ENCODE peak calls at places on chromosomes 16 and 17, in nine cellular contexts. B, Q, I, M, D, Z, T, X and N are unnamed samples.

GRCh38 chr16:55000595-55000994 is 69.9 kb downstream of the IRX5 start:
- DNase-seq in M (no peak), T (peak), Z (no peak), I (no peak), B (peak), D (no peak), Q (peak), X (no peak), N (no peak)

GRCh38 chr16:23145608-23146007 is 3.6 kb downstream of the USP31 start:
- DNase-seq in B (peak), I (no peak), Z (no peak), T (peak), M (no peak), Q (peak), D (no peak), X (no peak), N (peak)

GRCh38 chr16:66274335-66275110 is 92.0 kb upstream of the CDH5 start:
- DNase-seq in Z (no peak), X (peak), T (peak), D (no peak), M (no peak), B (no peak), Q (peak), I (no peak), N (no peak)

GRCh38 chr16:11067266-11067665 is 122.9 kb downstream of the CLEC16A start:
- DNase-seq in B (no peak), X (no peak), Q (no peak), D (no peak), I (no peak), T (no peak), Z (no peak), M (no peak), N (no peak)

GRCh38 chr16:27720731-27721547 is 171.0 kb downstream of the KATNIP start:
- DNase-seq in T (no peak), B (no peak), Q (peak), M (no peak), X (no peak), Z (peak), D (no peak), I (no peak), N (no peak)

GRCh38 chr16:22323998-22324786 is 27.0 kb downstream of the POLR3E start:
- DNase-seq in B (no peak), Z (no peak), T (no peak), M (no peak), I (no peak), X (no peak), D (no peak), Q (no peak), N (no peak)

GRCh38 chr16:76265434-76266045 is 11.7 kb upstream of the CNTNAP4 start:
- DNase-seq in Q (peak), X (peak), Z (no peak), M (peak), T (peak), I (no peak), D (no peak), B (peak), N (no peak)

GRCh38 chr16:28012031-28012445 is 51.5 kb downstream of the GSG1L start:
- DNase-seq in X (no peak), I (peak), M (no peak), T (peak), B (no peak), D (no peak), Z (no peak), Q (peak), N (peak)

GRCh38 chr16:878071-878784 is 77.7 kb upstream of the GNG13 start:
- DNase-seq in Q (no peak), T (no peak), B (no peak), I (no peak), Z (no peak), D (no peak), M (no peak), X (peak), N (no peak)

GRCh38 chr16:77514500-77515225 is 79.8 kb upstream of the ADAMTS18 start:
- DNase-seq in T (no peak), I (no peak), D (no peak), M (no peak), X (no peak), Q (no peak), Z (no peak), B (no peak), N (no peak)

GRCh38 chr16:15775209-15775608 is 81.6 kb downstream of the MYH11 start:
- DNase-seq in M (no peak), I (no peak), B (no peak), Q (peak), X (peak), D (no peak), T (no peak), Z (no peak), N (peak)

GRCh38 chr17:18185391-18185790 is 1.8 kb downstream of the ALKBH5 start:
- DNase-seq in I (no peak), M (no peak), T (peak), B (no peak), X (no peak), Q (peak), D (no peak), Z (no peak), N (no peak)

GRCh38 chr17:35804658-35805192 is 4.6 kb upstream of the TAF15 start:
- DNase-seq in X (peak), Z (peak), M (peak), D (no peak), T (peak), I (peak), Q (peak), B (peak), N (peak)

GRCh38 chr16:10728035-10728462 is 15.6 kb upstream of the NUBP1 start:
- DNase-seq in I (peak), D (no peak), T (no peak), Q (no peak), B (no peak), Z (no peak), M (no peak), X (no peak), N (no peak)

GRCh38 chr16:19783363-19783762 is 65.3 kb downstream of the IQCK start:
- DNase-seq in D (no peak), Z (peak), B (no peak), I (no peak), Q (no peak), X (no peak), M (no peak), T (no peak), N (no peak)

GRCh38 chr16:11554054-11554453 is 32.7 kb downstream of the LITAF start:
- DNase-seq in M (no peak), T (no peak), X (no peak), Q (no peak), D (no peak), I (no peak), B (no peak), Z (no peak), N (no peak)

GRCh38 chr17:59829217-59830006 is 63.3 kb downstream of the TUBD1 start:
- DNase-seq in M (no peak), T (peak), I (peak), D (no peak), Q (peak), X (peak), B (peak), Z (no peak), N (peak)

GRCh38 chr16:53449816-53450517 is 15.7 kb downstream of the RBL2 start:
- DNase-seq in T (no peak), M (no peak), I (no peak), X (no peak), Z (no peak), Q (no peak), D (no peak), B (no peak), N (no peak)

GRCh38 chr16:25996052-25996451 is 304.3 kb downstream of the HS3ST4 start:
- DNase-seq in Z (no peak), X (no peak), M (no peak), T (no peak), D (no peak), B (no peak), Q (no peak), I (no peak), N (no peak)

GRCh38 chr16:12229759-12230594 is 253.4 kb downstream of the SNX29 start:
- DNase-seq in Q (peak), D (no peak), T (no peak), B (no peak), M (no peak), I (peak), X (no peak), Z (no peak), N (no peak)

GRCh38 chr17:40347319-40348135 is 17.0 kb downstream of the GJD3 start:
- DNase-seq in I (no peak), X (no peak), Q (no peak), T (no peak), Z (no peak), M (no peak), D (no peak), B (no peak), N (no peak)

GRCh38 chr17:45653616-45654015 is 130.5 kb upstream of the CRHR1 start:
- DNase-seq in M (no peak), T (no peak), D (no peak), X (no peak), B (no peak), Q (no peak), Z (no peak), I (no peak), N (no peak)

GRCh38 chr17:47884905-47885735 is 10.9 kb upstream of the SP2 start:
- DNase-seq in Q (no peak), M (no peak), B (no peak), D (no peak), X (no peak), I (no peak), Z (no peak), T (no peak), N (no peak)

GRCh38 chr16:52553322-52553721 is 6.4 kb upstream of the TOX3 start:
- DNase-seq in D (no peak), M (no peak), B (no peak), T (no peak), X (no peak), I (no peak), Q (no peak), Z (no peak), N (no peak)

GRCh38 chr16:79175286-79176057 is 425.1 kb downstream of the MAF start:
- DNase-seq in I (no peak), M (no peak), X (no peak), Q (no peak), Z (no peak), T (no peak), D (no peak), B (no peak), N (no peak)

GRCh38 chr16:72983728-72984350 is 64.1 kb downstream of the ZFHX3 start:
- DNase-seq in Q (no peak), Z (no peak), D (no peak), M (no peak), X (no peak), B (no peak), T (no peak), I (no peak), N (no peak)

GRCh38 chr16:84518804-84519341 is 14.4 kb upstream of the MEAK7 start:
- DNase-seq in Z (no peak), D (no peak), X (no peak), Q (no peak), B (no peak), M (no peak), I (no peak), T (no peak), N (no peak)

GRCh38 chr16:28267356-28267755 is 25.0 kb upstream of the SBK1 start:
- DNase-seq in Z (no peak), B (no peak), D (no peak), Q (peak), X (no peak), M (no peak), T (no peak), I (no peak), N (peak)

GRCh38 chr16:85975421-85976100 is 76.6 kb downstream of the IRF8 start:
- DNase-seq in Z (no peak), T (no peak), Q (no peak), B (no peak), D (no peak), X (no peak), M (no peak), I (no peak), N (no peak)
- TF ChIP-seq CTCF in Z (no peak), T (no peak), Q (no peak), B (no peak), D (no peak), X (no peak), M (no peak), I (no peak), N (no peak)

DNA sequence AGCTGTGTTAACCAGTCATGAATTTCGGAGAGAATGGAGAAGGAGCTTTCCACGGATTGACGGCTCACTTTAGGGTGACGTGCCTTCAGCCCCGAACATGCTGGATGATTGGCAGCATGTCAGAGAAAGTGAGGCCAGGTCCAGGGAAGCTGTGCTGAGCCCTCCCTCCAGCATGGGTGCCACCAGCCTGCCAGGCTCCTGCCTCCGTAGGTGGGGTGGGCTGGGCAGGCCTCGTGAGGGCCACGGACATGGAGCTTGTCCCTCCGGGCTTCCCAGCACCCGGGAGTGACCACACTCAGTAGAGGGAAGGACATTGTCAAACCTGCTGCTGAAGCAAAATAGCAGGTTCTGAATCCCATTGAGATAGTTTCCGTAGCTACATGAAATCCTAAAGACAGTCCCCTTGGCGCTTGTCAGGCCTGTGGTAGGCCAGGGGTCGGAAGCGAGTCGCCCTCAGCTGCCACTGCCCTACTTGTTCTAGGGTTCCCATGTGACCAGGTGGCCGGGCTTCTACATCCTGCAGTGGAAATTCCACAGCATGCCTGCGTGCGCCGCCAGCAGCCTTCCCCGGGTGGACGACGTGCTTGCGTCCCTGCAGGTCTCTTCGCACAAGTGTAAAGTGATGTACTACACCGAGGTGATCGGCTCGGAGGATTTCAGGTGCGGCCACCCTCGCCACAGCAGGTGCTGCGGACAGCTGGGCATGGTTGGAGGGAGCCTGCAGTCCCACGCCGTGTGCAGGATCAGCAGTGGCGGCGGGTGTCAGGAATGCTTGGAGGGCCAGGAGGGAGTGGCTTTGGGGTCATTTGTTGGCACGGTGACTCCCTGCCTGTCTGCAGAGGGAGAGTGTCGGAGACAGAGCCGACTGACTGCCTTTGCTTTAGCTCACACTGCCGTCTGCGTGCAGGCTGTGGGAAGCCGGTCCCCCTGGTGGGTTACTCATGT is 72.3 kb downstream of the SEC14L1 start:
- DNase-seq in M (no peak), I (no peak), X (no peak), D (no peak), Z (no peak), Q (no peak), B (no peak), T (no peak), N (no peak)
- H3K4me3 ChIP-seq in M (no peak), I (no peak), X (no peak), D (no peak), Z (no peak), Q (no peak), B (no peak), T (no peak), N (no peak)

GRCh38 chr17:82823004-82823403 is 16.8 kb downstream of the ZNF750 start:
- DNase-seq in M (no peak), T (no peak), Z (no peak), X (peak), I (no peak), D (no peak), Q (no peak), B (no peak), N (no peak)
- TF ChIP-seq CTCF in M (no peak), T (peak), Z (no peak), X (peak), I (peak), D (no peak), Q (no peak), B (peak), N (peak)

DNA sequence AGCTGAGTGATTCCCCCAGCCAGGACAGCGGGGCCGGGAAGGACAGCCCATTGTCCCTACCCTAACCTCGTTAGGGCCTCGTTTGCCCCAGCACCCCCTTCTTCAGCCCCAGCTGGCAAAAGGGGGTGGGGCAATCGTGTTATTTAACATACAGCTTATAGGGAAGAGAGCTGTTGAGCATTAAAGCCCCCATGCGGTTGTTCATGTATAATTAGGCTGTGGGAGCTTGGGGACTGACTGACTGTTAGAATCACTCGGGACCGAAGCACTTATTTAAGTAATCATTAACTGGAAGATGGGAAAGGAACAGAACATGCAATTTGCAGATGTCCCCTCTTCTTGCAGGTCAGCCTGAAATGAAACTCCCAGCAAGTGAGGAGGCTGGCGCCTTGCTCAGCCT is 132.0 kb downstream of the OR1D5 start:
- DNase-seq in Q (no peak), T (no peak), X (no peak), M (no peak), I (no peak), B (no peak), D (no peak), Z (no peak), N (no peak)
- H3K4me3 ChIP-seq in Q (no peak), T (no peak), X (no peak), M (no peak), I (no peak), B (no peak), D (no peak), Z (no peak), N (no peak)

DNA sequence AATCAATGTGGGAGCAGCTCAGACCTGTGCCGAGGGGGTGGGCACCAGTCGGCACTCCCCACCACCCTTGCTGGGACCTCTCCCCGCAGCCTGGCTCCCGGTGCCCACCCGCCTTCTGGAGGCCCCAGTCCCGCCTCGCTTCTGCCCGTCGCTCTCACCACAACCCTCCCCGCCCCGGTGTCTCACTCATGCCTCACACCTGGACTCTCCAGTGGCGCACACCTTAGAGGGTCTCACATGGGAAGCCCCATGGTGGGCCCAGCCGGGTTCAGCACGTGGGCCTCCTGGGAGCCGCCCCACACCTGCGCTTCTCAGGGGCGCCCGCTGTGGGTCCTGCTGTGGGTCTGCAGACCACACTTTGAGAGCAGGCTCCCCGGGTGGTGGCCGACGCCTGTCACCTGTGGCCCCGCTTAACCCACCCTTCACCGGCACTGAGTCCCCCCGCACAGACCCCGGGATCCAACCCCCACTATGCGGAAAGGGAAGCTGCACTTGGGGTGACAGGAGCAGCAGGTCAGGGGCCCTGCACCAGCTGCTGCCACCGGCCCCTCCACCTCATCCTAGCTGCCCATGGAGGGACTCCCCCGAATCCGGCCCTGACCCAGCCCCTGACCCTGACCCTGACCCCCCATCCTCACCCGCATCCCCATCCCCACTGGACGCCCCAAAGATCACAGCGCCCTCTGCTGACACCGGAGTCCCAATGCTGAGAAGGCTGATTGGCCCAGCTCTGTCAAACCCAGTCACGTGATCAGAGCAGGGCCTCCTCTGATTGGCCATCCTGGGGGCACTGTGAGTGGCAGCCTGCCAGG is 27.4 kb upstream of the SLC38A10 start:
- DNase-seq in X (peak), M (peak), Q (no peak), Z (no peak), T (no peak), D (no peak), I (no peak), B (no peak), N (no peak)
- TF ChIP-seq CTCF in X (peak), M (peak), Q (peak), Z (no peak), T (peak), D (no peak), I (peak), B (peak), N (peak)

DNA sequence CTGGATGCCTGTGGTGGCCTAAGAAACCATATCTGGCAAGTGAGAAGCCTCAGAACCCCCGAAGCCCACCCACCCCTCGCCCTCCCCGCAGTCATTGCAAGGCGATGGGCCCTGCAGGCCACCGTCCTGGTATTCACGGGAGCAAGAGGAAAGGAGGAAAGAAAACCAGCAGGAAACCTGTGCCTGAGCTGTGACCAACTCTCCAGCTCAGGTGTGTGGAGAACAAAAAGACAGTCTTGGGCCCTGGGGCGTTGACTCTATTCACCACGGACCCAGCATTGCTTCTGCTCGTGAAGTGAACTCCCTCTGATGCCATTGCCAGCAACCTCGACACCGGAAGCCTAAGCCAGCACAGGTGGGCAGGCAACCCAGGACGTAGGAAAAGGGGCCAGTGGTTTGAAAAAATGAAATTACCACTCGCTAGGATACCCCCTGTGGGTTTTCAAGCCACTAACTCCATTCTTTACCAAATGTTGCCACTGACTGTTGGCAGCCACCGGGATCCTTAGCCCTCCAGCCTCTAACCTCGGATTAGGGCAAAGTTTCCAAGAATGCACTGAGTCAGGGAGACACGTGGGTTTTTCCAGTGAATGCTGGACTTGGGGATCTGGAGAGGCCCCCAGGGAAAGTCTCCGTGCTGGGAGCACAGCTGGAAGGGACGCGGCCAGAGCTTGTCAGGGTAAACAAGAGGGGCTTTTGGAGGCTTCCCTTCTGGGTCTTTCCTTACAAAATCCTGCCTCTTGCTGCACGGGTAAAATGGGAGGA is 25.1 kb downstream of the FA2H start:
- DNase-seq in X (no peak), M (no peak), T (no peak), B (no peak), D (peak), I (no peak), Q (no peak), Z (no peak), N (no peak)
- H3K4me3 ChIP-seq in X (no peak), M (no peak), T (no peak), B (no peak), D (peak), I (no peak), Q (no peak), Z (no peak), N (no peak)